ENCODE peak calls at places on chromosomes 7 and 10, in ten cellular contexts. C, O, G, D, X, V, J, B, H and T are unnamed samples.

GRCh38 chr7:128116740-128117139 is 85.5 kb upstream of the LRRC4 start:
- DNase-seq in C (no peak), O (no peak), G (no peak), D (no peak), X (no peak), V (no peak), J (peak; percentile 73), B (no peak), H (no peak), T (no peak)

GRCh38 chr10:79059859-79060379 is 8.8 kb upstream of the ZMIZ1 start:
- DNase-seq in C (no peak), O (no peak), G (peak; percentile 7), D (no peak), X (no peak), V (no peak), J (peak; percentile 33), B (no peak), H (no peak), T (no peak)

GRCh38 chr7:117759950-117760640 is 113.1 kb downstream of the CTTNBP2 start:
- DNase-seq in C (no peak), O (no peak), G (no peak), D (no peak), X (peak; percentile 50), V (no peak), J (no peak), B (no peak), H (no peak), T (no peak)

GRCh38 chr10:67837519-67838314 is at the start of gene DNAJC12:
- DNase-seq in C (no peak), O (no peak), G (peak; percentile 32), D (no peak), X (peak; percentile 85), V (peak; percentile 24), J (no peak), B (no peak), H (peak; percentile 85), T (peak; percentile 29)

GRCh38 chr7:82441916-82442478 is 1.6 kb downstream of the CACNA2D1 start:
- DNase-seq in C (no peak), O (no peak), G (no peak), D (no peak), X (peak; percentile 25), V (no peak), J (no peak), B (no peak), H (peak; percentile 38), T (peak; percentile 32)

GRCh38 chr10:34916368-34916767 is 101.3 kb upstream of the PARD3 start:
- DNase-seq in C (no peak), O (peak; percentile 32), G (no peak), D (no peak), X (peak; percentile 86), V (no peak), J (no peak), B (no peak), H (peak; percentile 68), T (peak; percentile 87)

GRCh38 chr10:132709471-132709951 is 76.4 kb downstream of the NKX6-2 start:
- DNase-seq in C (no peak), O (no peak), G (no peak), D (no peak), X (no peak), V (no peak), J (peak; percentile 64), B (no peak), H (no peak), T (no peak)

GRCh38 chr7:16668049-16668858 is 22.3 kb downstream of the BZW2 start:
- DNase-seq in C (peak; percentile 80), O (no peak), G (peak; percentile 84), D (peak; percentile 100), X (peak; percentile 100), V (no peak), J (no peak), B (no peak), H (peak; percentile 99), T (peak; percentile 100)

GRCh38 chr10:114256822-114257221 is 17.8 kb downstream of the VWA2 start:
- DNase-seq in C (no peak), O (no peak), G (no peak), D (no peak), X (no peak), V (no peak), J (no peak), B (no peak), H (peak; percentile 44), T (no peak)

GRCh38 chr7:151699147-151699546 is 177.8 kb downstream of the PRKAG2 start:
- DNase-seq in C (no peak), O (no peak), G (no peak), D (peak; percentile 98), X (peak; percentile 86), V (no peak), J (no peak), B (no peak), H (peak; percentile 99), T (no peak)

GRCh38 chr10:28215930-28216329 is 86.9 kb downstream of the MPP7 start:
- DNase-seq in C (no peak), O (no peak), G (no peak), D (no peak), X (no peak), V (no peak), J (no peak), B (no peak), H (no peak), T (no peak)

GRCh38 chr10:63266337-63267327 is 133.5 kb downstream of the NRBF2 start:
- DNase-seq in C (no peak), O (no peak), G (no peak), D (no peak), X (peak; percentile 30), V (peak; percentile 26), J (no peak), B (no peak), H (peak; percentile 22), T (no peak)

GRCh38 chr10:63267414-63268138 is 134.4 kb downstream of the NRBF2 start:
- DNase-seq in C (no peak), O (no peak), G (no peak), D (peak; percentile 79), X (peak; percentile 94), V (peak; percentile 29), J (no peak), B (no peak), H (peak; percentile 88), T (peak; percentile 83)

GRCh38 chr10:63268139-63268797 is 135.1 kb downstream of the NRBF2 start:
- DNase-seq in C (no peak), O (no peak), G (no peak), D (no peak), X (no peak), V (no peak), J (no peak), B (no peak), H (peak; percentile 68), T (peak; percentile 33)

GRCh38 chr10:63265646-63266207 is 132.6 kb downstream of the NRBF2 start:
- DNase-seq in C (no peak), O (no peak), G (no peak), D (no peak), X (peak; percentile 16), V (no peak), J (no peak), B (no peak), H (no peak), T (no peak)

GRCh38 chr10:63268798-63269503 is 135.8 kb downstream of the NRBF2 start:
- DNase-seq in C (peak; percentile 87), O (peak; percentile 72), G (peak; percentile 88), D (peak; percentile 96), X (peak; percentile 95), V (peak; percentile 96), J (peak; percentile 87), B (no peak), H (peak; percentile 96), T (peak; percentile 97)
- TF ChIP-seq CTCF in C (no peak), O (no peak), G (peak; percentile 40), D (peak; percentile 25), X (no peak), V (no peak), J (peak; percentile 19), B (no peak), H (peak; percentile 27), T (peak; percentile 44)

GRCh38 chr10:110671788-110672579 is 27.8 kb downstream of the RBM20 start:
- DNase-seq in C (peak; percentile 61), O (peak; percentile 84), G (peak; percentile 68), D (peak; percentile 55), X (peak; percentile 63), V (peak; percentile 87), J (peak; percentile 95), B (peak; percentile 58), H (peak; percentile 72), T (peak; percentile 53)
- H3K4me3 ChIP-seq in C (peak overlapping the region; percentile 36), O (peak overlapping the region; percentile 71), G (peak overlapping the region; percentile 2), D (peak overlapping the region; percentile 75), X (peak overlapping the region; percentile 61), V (peak overlapping the region; percentile 74), J (peak overlapping the region; percentile 50), B (peak overlapping the region; percentile 72), H (peak overlapping the region; percentile 49), T (peak overlapping the region; percentile 49)

GRCh38 chr10:70539471-70539870 is 60.9 kb downstream of the PALD1 start:
- DNase-seq in C (no peak), O (no peak), G (no peak), D (no peak), X (no peak), V (no peak), J (no peak), B (no peak), H (no peak), T (no peak)

GRCh38 chr10:70541738-70542564 is 60.6 kb downstream of the PRF1 start:
- DNase-seq in C (no peak), O (no peak), G (no peak), D (no peak), X (no peak), V (no peak), J (no peak), B (no peak), H (no peak), T (no peak)

GRCh38 chr10:70542565-70542938 is 60.0 kb downstream of the PRF1 start:
- DNase-seq in C (no peak), O (no peak), G (no peak), D (no peak), X (peak; percentile 29), V (no peak), J (no peak), B (no peak), H (peak; percentile 24), T (no peak)

GRCh38 chr10:70540089-70540788 is 61.7 kb downstream of the PALD1 start:
- DNase-seq in C (no peak), O (peak; percentile 32), G (no peak), D (no peak), X (no peak), V (peak; percentile 45), J (no peak), B (no peak), H (peak; percentile 25), T (peak; percentile 12)

GRCh38 chr10:70540789-70541360 is 61.7 kb downstream of the PRF1 start:
- DNase-seq in C (no peak), O (no peak), G (no peak), D (no peak), X (no peak), V (no peak), J (no peak), B (no peak), H (no peak), T (no peak)
- TF ChIP-seq CTCF in C (no peak), O (no peak), G (no peak), D (peak; percentile 29), X (no peak), V (no peak), J (no peak), B (no peak), H (no peak), T (no peak)

GRCh38 chr10:93601774-93602162 is 733 bp upstream of the RBP4 start:
- DNase-seq in C (no peak), O (no peak), G (no peak), D (no peak), X (no peak), V (no peak), J (no peak), B (no peak), H (no peak), T (no peak)
- H3K4me3 ChIP-seq in C (no peak overlapping the region), O (no peak overlapping the region), G (no peak overlapping the region), D (no peak overlapping the region), X (no peak overlapping the region), V (no peak overlapping the region), J (no peak overlapping the region), B (peak overlapping the region; percentile 52), H (no peak overlapping the region), T (no peak overlapping the region)